ENCODE peak calls at places on chromosome 15, in four cellular contexts. G is kidney glomerular epithelial cell, L is heart left ventricle, O is mesothelial cell of epicardium. Z is an unnamed sample.

GRCh38 chr15:91882858-91883586 is 29.5 kb downstream of the SLCO3A1 start:
- DNase-seq in O (no peak), G (no peak), L (no peak), Z (no peak)

GRCh38 chr15:47756872-47757271 is 39.6 kb downstream of the SEMA6D start:
- DNase-seq in O (no peak), G (peak; percentile 57), L (no peak), Z (no peak)

GRCh38 chr15:39936681-39937080 is 2.8 kb downstream of the EIF2AK4 start:
- DNase-seq in G (no peak), L (no peak), O (no peak), Z (no peak)

GRCh38 chr15:66763186-66764066 is 61.4 kb downstream of the SMAD6 start:
- DNase-seq in L (peak; percentile 94), G (no peak), O (peak; percentile 59), Z (no peak)

GRCh38 chr15:89171136-89172072 is 50.0 kb downstream of the RLBP1 start:
- DNase-seq in O (no peak), L (no peak), G (peak; percentile 27), Z (peak; percentile 84)

GRCh38 chr15:67524235-67524634 is 3.3 kb downstream of the C15orf61 start:
- DNase-seq in L (no peak), O (no peak), G (peak; percentile 20), Z (no peak)

GRCh38 chr15:35210370-35210769 is 125.3 kb upstream of the NANOGP8 start:
- DNase-seq in O (no peak), L (no peak), G (no peak), Z (no peak)

GRCh38 chr15:96047255-96047931 is 283.1 kb upstream of the NR2F2 start:
- DNase-seq in G (peak; percentile 95), O (no peak), L (no peak), Z (no peak)

GRCh38 chr15:58492661-58493397 is 61.0 kb downstream of the LIPC start:
- DNase-seq in G (no peak), L (no peak), O (no peak), Z (peak; percentile 52)

Z was measured in KBM-7.